ENCODE peak calls at places on chromosomes 1 and 21, in eight cellular contexts. I, Z, A, O, P, H, L and M are unnamed samples.

GRCh38 chr1:84377480-84378095 is 20.7 kb upstream of the DNASE2B start:
- DNase-seq in A (no peak), H (peak; percentile 34), P (peak; percentile 73), O (peak; percentile 50), Z (no peak), L (peak; percentile 81), I (peak; percentile 32), M (no peak)

GRCh38 chr1:84892657-84893618 is at the start of gene LPAR3:
- DNase-seq in H (peak; percentile 35), P (peak; percentile 69), Z (no peak), I (peak; percentile 45), O (peak; percentile 69), A (no peak), L (no peak), M (peak; percentile 84)

GRCh38 chr1:174218983-174219382 is 59.7 kb downstream of the RABGAP1L start:
- DNase-seq in P (no peak), H (no peak), O (no peak), A (no peak), I (no peak), L (no peak), Z (no peak), M (no peak)

GRCh38 chr1:31559715-31560114 is 16.6 kb upstream of the TINAGL1 start:
- DNase-seq in I (no peak), P (no peak), Z (no peak), O (no peak), L (no peak), A (no peak), H (no peak), M (no peak)

GRCh38 chr1:173341307-173341706 is 134.2 kb upstream of the TNFSF4 start:
- DNase-seq in L (peak; percentile 67), I (peak; percentile 54), O (peak; percentile 60), Z (no peak), H (peak; percentile 42), P (peak; percentile 98), A (no peak), M (no peak)

GRCh38 chr1:51348147-51348527 is 17.8 kb upstream of the TTC39A start:
- DNase-seq in L (no peak), P (no peak), H (no peak), I (no peak), O (no peak), A (no peak), Z (no peak), M (no peak)

GRCh38 chr21:41733951-41734689 is 32.7 kb downstream of the RIPK4 start:
- DNase-seq in I (no peak), Z (no peak), A (no peak), O (peak; percentile 6), P (no peak), L (no peak), H (no peak), M (no peak)

GRCh38 chr1:15760520-15761211 is 2.1 kb downstream of the FBLIM1 start:
- DNase-seq in I (peak; percentile 70), L (peak; percentile 53), P (peak; percentile 76), A (peak; percentile 86), O (peak; percentile 84), Z (no peak), H (peak; percentile 60), M (peak; percentile 73)

GRCh38 chr1:212162635-212163034 is 122.6 kb upstream of the PPP2R5A start:
- DNase-seq in L (peak; percentile 42), Z (no peak), I (peak; percentile 22), P (no peak), A (peak; percentile 57), H (peak; percentile 73), O (peak; percentile 69), M (peak; percentile 21)

GRCh38 chr1:15279576-15280230 is 32.7 kb downstream of the FHAD1 start:
- DNase-seq in L (no peak), I (no peak), A (no peak), O (no peak), H (no peak), Z (no peak), P (no peak), M (peak; percentile 55)

GRCh38 chr1:44677201-44677520 is 2.6 kb downstream of the ARMH1 start:
- DNase-seq in O (no peak), P (peak; percentile 67), H (peak; percentile 38), L (peak; percentile 28), I (no peak), A (peak; percentile 30), Z (no peak), M (no peak)

GRCh38 chr1:110570307-110570706 is 35.9 kb downstream of the KCNA2 start:
- DNase-seq in O (no peak), A (no peak), Z (no peak), H (no peak), P (no peak), L (no peak), I (no peak), M (no peak)

GRCh38 chr1:36306210-36306901 is at the start of gene SH3D21:
- DNase-seq in Z (peak; percentile 40), I (peak; percentile 51), A (peak; percentile 20), L (no peak), P (peak; percentile 49), O (peak; percentile 50), H (peak; percentile 69), M (peak; percentile 68)

GRCh38 chr1:204920967-204921366 is 50.3 kb downstream of the NFASC start:
- DNase-seq in L (no peak), I (no peak), P (no peak), Z (no peak), H (no peak), O (no peak), A (no peak), M (no peak)

GRCh38 chr21:44392916-44393315 is 39.5 kb downstream of the TRPM2 start:
- DNase-seq in I (no peak), O (no peak), L (no peak), A (no peak), P (peak; percentile 75), H (no peak), Z (no peak), M (no peak)

GRCh38 chr1:28104866-28105467 is 16.6 kb upstream of the EYA3 start:
- DNase-seq in L (peak; percentile 74), I (peak; percentile 31), P (peak; percentile 75), Z (no peak), O (peak; percentile 36), A (peak; percentile 45), H (peak; percentile 87), M (peak; percentile 63)

GRCh38 chr1:95503371-95504145 is 269.5 kb downstream of the RWDD3 start:
- DNase-seq in O (no peak), L (no peak), P (no peak), A (no peak), H (peak; percentile 71), I (no peak), Z (no peak), M (no peak)

GRCh38 chr1:248861621-248862020 is 2.7 kb upstream of the ZNF692 start:
- DNase-seq in Z (no peak), L (no peak), A (no peak), I (no peak), O (no peak), H (no peak), P (no peak), M (no peak)

GRCh38 chr1:165303415-165303814 is 53.1 kb downstream of the LMX1A start:
- DNase-seq in Z (no peak), P (no peak), O (peak; percentile 40), H (no peak), A (no peak), I (peak; percentile 14), L (no peak), M (no peak)

GRCh38 chr1:234546890-234547788 is 62.8 kb downstream of the IRF2BP2 start:
- DNase-seq in O (no peak), L (no peak), I (no peak), P (no peak), H (no peak), A (no peak), Z (no peak), M (no peak)

GRCh38 chr1:109508001-109508872 is 1.3 kb downstream of the AMIGO1 start:
- DNase-seq in I (no peak), L (no peak), O (no peak), H (no peak), P (no peak), Z (no peak), A (no peak), M (no peak)

DNA sequence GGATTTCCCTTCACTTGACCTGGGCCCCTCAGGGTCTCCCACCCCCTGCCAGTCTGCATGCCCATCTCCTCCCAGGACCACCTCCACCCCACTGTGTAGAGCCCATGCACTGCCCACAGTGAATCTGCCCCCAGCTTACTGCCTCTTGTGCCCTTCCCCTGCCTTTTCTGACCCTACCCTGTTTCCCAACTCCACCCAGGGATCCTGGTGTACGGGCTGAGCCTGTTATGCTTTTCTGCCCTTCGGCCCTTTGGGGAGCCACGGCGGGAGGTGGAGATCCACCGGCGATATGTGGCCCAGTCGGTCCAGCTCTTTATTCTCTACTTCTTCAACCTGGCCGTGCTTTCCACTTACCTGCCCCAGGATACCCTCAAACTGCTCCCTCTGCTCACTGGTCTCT is 1.9 kb downstream of the TMEM79 start:
- DNase-seq in O (no peak), Z (no peak), P (no peak), L (no peak), H (no peak), I (no peak), A (no peak), M (no peak)
- H3K27ac ChIP-seq in O (no peak overlapping the region), Z (no peak overlapping the region), P (no peak overlapping the region), L (no peak overlapping the region), H (no peak overlapping the region), I (no peak overlapping the region), A (no peak overlapping the region), M (no peak overlapping the region)

GRCh38 chr21:38229260-38229877 is 27.4 kb upstream of the KCNJ15 start:
- DNase-seq in O (no peak), H (peak; percentile 20), A (no peak), Z (no peak), L (no peak), I (no peak), P (peak; percentile 47), M (no peak)
- H3K27ac ChIP-seq in O (no peak overlapping the region), H (no peak overlapping the region), A (no peak overlapping the region), Z (no peak overlapping the region), L (no peak overlapping the region), I (no peak overlapping the region), P (no peak overlapping the region), M (no peak overlapping the region)

DNA sequence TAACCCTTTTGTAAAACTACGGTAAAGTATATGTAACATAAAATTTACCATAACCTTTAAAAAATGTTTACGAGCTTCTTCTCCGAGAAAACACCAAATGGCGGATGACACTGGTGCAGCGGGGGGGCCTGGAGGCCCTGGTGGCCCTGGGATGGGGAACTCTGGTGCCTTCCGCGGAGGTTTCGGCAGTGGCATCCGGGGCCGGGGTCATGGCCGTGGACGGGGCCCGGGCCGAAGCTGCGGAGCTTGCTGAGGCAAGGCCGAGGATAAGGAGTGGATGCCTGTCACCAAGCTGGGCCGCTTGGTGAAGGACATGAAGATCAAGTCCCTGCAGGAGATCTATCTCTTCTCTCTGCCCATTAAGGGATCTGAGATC is 7.5 kb downstream of the MFSD2A start:
- DNase-seq in I (no peak), O (no peak), Z (no peak), P (no peak), L (no peak), A (no peak), H (no peak), M (no peak)
- H3K27ac ChIP-seq in I (no peak overlapping the region), O (no peak overlapping the region), Z (no peak overlapping the region), P (no peak overlapping the region), L (no peak overlapping the region), A (no peak overlapping the region), H (no peak overlapping the region), M (no peak overlapping the region)

DNA sequence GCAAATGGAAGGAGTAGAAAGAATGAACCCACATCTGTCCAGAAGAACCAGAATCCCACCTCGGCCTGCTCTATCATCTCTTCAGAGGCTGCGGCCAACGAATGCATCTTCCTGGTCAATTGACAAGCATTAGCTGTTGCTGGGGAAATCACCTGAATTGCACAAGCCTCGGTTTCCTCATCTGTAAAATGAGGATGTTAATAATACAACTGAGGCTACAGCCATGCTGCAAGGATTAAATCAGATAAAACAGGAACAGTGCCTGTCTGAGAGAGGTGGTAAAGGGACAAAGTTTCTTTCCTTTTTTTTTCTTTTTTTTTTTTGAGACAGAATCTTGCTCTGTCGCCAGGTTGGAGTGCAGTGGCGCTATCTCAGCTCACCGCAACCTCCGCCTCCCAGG is 99.8 kb downstream of the KIF14 start:
- DNase-seq in O (no peak), A (no peak), Z (no peak), H (no peak), I (no peak), L (no peak), P (no peak), M (no peak)
- H3K27ac ChIP-seq in O (no peak overlapping the region), A (no peak overlapping the region), Z (no peak overlapping the region), H (no peak overlapping the region), I (no peak overlapping the region), L (no peak overlapping the region), P (no peak overlapping the region), M (no peak overlapping the region)